ENCODE peak calls at places on chromosomes 4 and X, in seven cellular contexts. E, Y, A, U, V, D and I are unnamed samples.

GRCh38 chr4:3836802-3837601 is 70.8 kb downstream of the ADRA2C start:
- DNase-seq in E (no peak), Y (no peak), A (no peak), U (no peak), V (peak), D (peak), I (peak)

GRCh38 chrX:13511557-13512330 is 57.7 kb upstream of the EGFL6 start:
- DNase-seq in E (no peak), Y (peak), A (no peak), U (peak), V (no peak), D (no peak), I (no peak)

GRCh38 chrX:119190736-119191282 is 45.3 kb upstream of the PGRMC1 start:
- DNase-seq in E (peak), Y (peak), A (peak), U (peak), V (no peak), D (no peak), I (no peak)

GRCh38 chrX:68440940-68441339 is 7.6 kb upstream of the OPHN1 start:
- DNase-seq in E (peak), Y (peak), A (peak), U (peak), V (no peak), D (no peak), I (no peak)

GRCh38 chr4:159787901-159788300 is 685.0 kb downstream of the RAPGEF2 start:
- DNase-seq in E (no peak), Y (no peak), A (no peak), U (no peak), V (peak), D (no peak), I (no peak)

GRCh38 chr4:106569151-106570029 is 200.8 kb upstream of the GIMD1 start:
- DNase-seq in E (no peak), Y (peak), A (no peak), U (no peak), V (peak), D (no peak), I (no peak)

GRCh38 chrX:257681-258289 is 23.4 kb upstream of the PLCXD1 start:
- DNase-seq in E (no peak), Y (no peak), A (no peak), U (no peak), V (no peak), D (no peak), I (no peak)

GRCh38 chr4:188887905-188888304 is 748.7 kb downstream of the TRIML1 start:
- DNase-seq in E (no peak), Y (no peak), A (no peak), U (no peak), V (no peak), D (no peak), I (no peak)

GRCh38 chr4:113979973-113980615 is 647 bp upstream of the ARSJ start:
- DNase-seq in E (no peak), Y (peak), A (no peak), U (peak), V (no peak), D (no peak), I (no peak)

GRCh38 chr4:100722133-100722532 is 204.3 kb upstream of the EMCN start:
- DNase-seq in E (no peak), Y (no peak), A (no peak), U (no peak), V (no peak), D (no peak), I (no peak)

GRCh38 chr4:145909331-145909730 is 29.3 kb downstream of the ZNF827 start:
- DNase-seq in E (no peak), Y (no peak), A (no peak), U (no peak), V (peak), D (peak), I (no peak)

GRCh38 chr4:16667464-16667863 is 231.0 kb downstream of the LDB2 start:
- DNase-seq in E (no peak), Y (peak), A (peak), U (peak), V (peak), D (no peak), I (no peak)

GRCh38 chr4:88188738-88189417 is 30.4 kb upstream of the ABCG2 start:
- DNase-seq in E (no peak), Y (no peak), A (no peak), U (no peak), V (no peak), D (no peak), I (no peak)

GRCh38 chr4:6716018-6716911 is at the start of gene BLOC1S4:
- DNase-seq in E (peak), Y (peak), A (peak), U (peak), V (peak), D (peak), I (peak)
- TF ChIP-seq CTCF in E (peak), Y (peak), A (no peak), U (peak), V (no peak), D (no peak), I (peak)

DNA sequence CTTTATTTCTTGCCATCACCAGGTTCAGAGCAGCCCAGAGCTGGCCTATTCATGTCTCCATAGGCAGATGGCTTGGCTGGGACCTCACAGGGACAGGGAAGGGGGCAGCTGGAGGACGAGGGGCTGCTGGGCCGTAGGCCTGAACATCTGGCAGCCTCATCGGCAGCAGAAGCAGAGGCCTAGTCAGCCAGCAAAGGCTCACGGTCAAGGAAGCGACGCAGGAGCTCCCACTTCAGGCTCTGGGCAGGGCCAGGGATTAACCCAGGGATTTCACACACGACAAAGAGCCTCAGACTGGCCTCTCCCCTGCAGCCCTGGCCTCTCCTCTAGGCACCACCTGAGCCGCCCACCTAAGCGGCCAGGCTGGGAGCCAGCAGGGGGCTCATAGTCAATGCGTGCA is 46.0 kb upstream of the MAN2B2 start:
- DNase-seq in E (no peak), Y (no peak), A (no peak), U (no peak), V (no peak), D (no peak), I (no peak)
- TF ChIP-seq CTCF in E (no peak), Y (no peak), A (no peak), U (no peak), V (no peak), D (no peak), I (no peak)

GRCh38 chr4:64617813-64618212 is 208.6 kb upstream of the TECRL start:
- DNase-seq in E (no peak), Y (no peak), A (no peak), U (no peak), V (peak), D (no peak), I (no peak)
- TF ChIP-seq CTCF in E (no peak), Y (no peak), A (no peak), U (no peak), V (peak), D (no peak), I (peak)

GRCh38 chrX:83512111-83512510 is 4.0 kb downstream of the POU3F4 start:
- DNase-seq in E (no peak), Y (no peak), A (no peak), U (no peak), V (no peak), D (no peak), I (no peak)

GRCh38 chrX:83508526-83509245 is 596 bp downstream of the POU3F4 start:
- DNase-seq in E (no peak), Y (no peak), A (no peak), U (no peak), V (no peak), D (no peak), I (no peak)

GRCh38 chrX:83509246-83509801 is 1.2 kb downstream of the POU3F4 start:
- DNase-seq in E (no peak), Y (no peak), A (no peak), U (no peak), V (no peak), D (no peak), I (no peak)

GRCh38 chrX:83510466-83511181 is 2.5 kb downstream of the POU3F4 start:
- DNase-seq in E (no peak), Y (no peak), A (no peak), U (no peak), V (no peak), D (no peak), I (no peak)

GRCh38 chrX:83511208-83511607 is 3.1 kb downstream of the POU3F4 start:
- DNase-seq in E (no peak), Y (no peak), A (no peak), U (no peak), V (no peak), D (no peak), I (no peak)
- TF ChIP-seq CTCF in E (no peak), Y (no peak), A (no peak), U (no peak), V (no peak), D (no peak), I (peak)

GRCh38 chrX:22666441-22666840 is 333.3 kb upstream of the DDX53 start:
- DNase-seq in E (no peak), Y (no peak), A (peak), U (peak), V (no peak), D (peak), I (no peak)
- TF ChIP-seq CTCF in E (no peak), Y (peak), A (peak), U (peak), V (no peak), D (no peak), I (peak)

DNA sequence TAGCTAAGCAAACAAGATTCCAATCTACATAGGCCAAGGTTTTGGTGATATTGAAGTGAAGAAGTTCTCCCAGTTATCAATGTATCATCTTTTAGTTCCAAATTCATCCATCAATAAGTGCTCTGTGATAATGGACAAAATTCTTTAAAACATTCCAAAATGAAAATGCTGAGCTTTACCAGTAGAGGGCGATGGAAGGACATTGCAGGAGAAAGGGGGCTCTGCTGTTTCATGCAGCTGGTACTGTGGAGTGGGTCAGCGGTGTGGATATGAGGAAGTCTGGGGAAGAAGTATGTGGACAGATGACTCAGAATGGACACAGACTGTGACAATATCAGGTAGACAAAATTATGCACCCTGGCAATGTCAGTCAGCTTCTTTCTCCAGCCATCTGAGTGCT is 46.6 kb upstream of the HS6ST2 start:
- DNase-seq in E (no peak), Y (peak), A (no peak), U (peak), V (peak), D (peak), I (peak)
- TF ChIP-seq CTCF in E (peak), Y (peak), A (peak), U (peak), V (peak), D (peak), I (peak)

GRCh38 chr4:149370002-149370401 is 445.6 kb downstream of the IQCM start:
- DNase-seq in E (no peak), Y (peak), A (no peak), U (no peak), V (no peak), D (no peak), I (no peak)

DNA sequence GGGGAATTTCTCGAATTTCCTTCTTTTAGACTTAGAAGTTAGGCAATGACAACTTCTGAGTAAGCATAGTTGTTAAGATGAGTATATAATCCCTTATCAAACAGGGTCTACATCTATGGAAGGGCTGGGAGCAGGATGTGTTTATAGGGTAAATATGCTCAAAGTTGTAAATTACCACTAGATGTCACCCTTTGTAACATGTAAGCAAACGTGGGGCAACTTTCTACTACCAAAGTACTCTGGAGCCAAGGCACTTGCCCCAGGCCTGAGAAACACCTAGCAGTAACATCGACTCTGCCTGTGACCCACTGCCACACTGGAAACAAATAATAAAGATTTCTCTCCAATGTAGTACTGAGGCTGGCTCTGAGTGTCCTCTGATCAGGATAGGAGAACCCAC is 444.6 kb downstream of the IQCM start:
- DNase-seq in E (no peak), Y (peak), A (peak), U (peak), V (peak), D (peak), I (no peak)
- TF ChIP-seq CTCF in E (peak), Y (peak), A (no peak), U (peak), V (peak), D (peak), I (peak)